ENCODE peak calls at places on chromosomes 5 and 9, in four cellular contexts. R is stimulated activated CD8-positive, alpha-beta memory T cell treated with anti-CD3 and anti-CD28 coated beads, Interleukin-12 subunit alpha, Interleukin-12 subunit beta, amount 100 ng/mL, for 1 hour; B is NCI-H1092 treated with DMSO at 0.1 percent for 48 hours; K is ureter. U is an unnamed sample.

GRCh38 chr9:8436791-8437190 is 637.2 kb upstream of the DMAC1 start:
- DNase-seq in R (no peak), B (no peak), K (no peak), U (no peak)

GRCh38 chr5:8675182-8675581 is 806.2 kb downstream of the MTRR start:
- DNase-seq in R (no peak), B (no peak), K (no peak), U (no peak)

GRCh38 chr5:148387325-148387724 is 3.6 kb downstream of the FBXO38 start:
- DNase-seq in R (no peak), B (no peak), K (no peak), U (no peak)

GRCh38 chr9:16640649-16641048 is 229.8 kb downstream of the BNC2 start:
- DNase-seq in R (no peak), B (no peak), K (no peak), U (no peak)

GRCh38 chr9:89661956-89662717 is 57.3 kb downstream of the GADD45G start:
- DNase-seq in R (no peak), B (peak; percentile 98), K (peak; percentile 98), U (peak; percentile 86)

GRCh38 chr9:86713456-86713855 is 233.8 kb downstream of the GAS1 start:
- DNase-seq in R (no peak), B (no peak), K (no peak), U (no peak)

GRCh38 chr5:175590471-175590881 is 67.4 kb upstream of the HRH2 start:
- DNase-seq in R (no peak), B (no peak), K (no peak), U (no peak)

GRCh38 chr5:148011407-148012124 is 52.2 kb upstream of the SPINK5 start:
- DNase-seq in R (no peak), B (no peak), K (peak; percentile 47), U (no peak)

GRCh38 chr5:10489810-10490426 is 48.2 kb downstream of the ROPN1L start:
- DNase-seq in R (peak; percentile 1), B (no peak), K (no peak), U (no peak)

U was measured in DMS79.